ENCODE peak calls at places on chromosomes 13 and 19, in ten cellular contexts. C is stimulated activated CD4-positive, alpha-beta T cell treated with anti-CD3 and anti-CD28 coated beads, Interleukin-2, amount 100 ng/mL, for 24 hours; X is CMK; P is RPMI8226; T is NCI-H1105; N is ureter; S is activated T-cell treated with anti-CD3 and anti-CD28 coated beads, Interleukin-2, amount 50 U/mL, for 72 hours; M is activated CD8-positive, alpha-beta memory T cell treated with anti-CD3 and anti-CD28 coated beads for 48 hours; Z is retinal pigment epithelial cell; L is glutamatergic neuron. J is an unnamed sample.

GRCh38 chr19:9431475-9431874 is 3.9 kb downstream of the ZNF266 start:
- DNase-seq in C (peak), X (peak), P (peak), T (no peak), N (no peak), S (peak), M (peak), Z (no peak), L (peak), J (peak)

GRCh38 chr19:28403698-28404099 is 809.3 kb downstream of the UQCRFS1 start:
- DNase-seq in C (no peak), X (no peak), P (no peak), T (no peak), N (no peak), S (no peak), M (no peak), Z (no peak), L (no peak), J (no peak)

GRCh38 chr13:44219808-44220544 is 153.6 kb upstream of the SERP2 start:
- DNase-seq in C (no peak), X (no peak), P (no peak), T (no peak), N (no peak), S (no peak), M (no peak), Z (no peak), L (no peak), J (no peak)

GRCh38 chr19:48926909-48927308 is 6.6 kb upstream of the DHDH start:
- DNase-seq in C (no peak), X (no peak), P (peak), T (no peak), N (peak), S (peak), M (no peak), Z (peak), L (no peak), J (peak)

GRCh38 chr19:33385956-33386355 is 12.4 kb downstream of the CEBPG start:
- DNase-seq in C (no peak), X (no peak), P (no peak), T (peak), N (no peak), S (no peak), M (no peak), Z (no peak), L (no peak), J (no peak)

GRCh38 chr19:29119582-29119981 is 93.4 kb downstream of the UQCRFS1 start:
- DNase-seq in C (no peak), X (no peak), P (no peak), T (no peak), N (no peak), S (no peak), M (no peak), Z (no peak), L (peak), J (no peak)

GRCh38 chr13:25085125-25085742 is 10.7 kb upstream of the PABPC3 start:
- DNase-seq in C (no peak), X (no peak), P (peak), T (no peak), N (no peak), S (peak), M (no peak), Z (peak), L (peak), J (no peak)

GRCh38 chr13:29548722-29549446 is 46.6 kb downstream of the SLC7A1 start:
- DNase-seq in C (no peak), X (peak), P (no peak), T (no peak), N (no peak), S (no peak), M (no peak), Z (peak), L (no peak), J (no peak)

GRCh38 chr19:17616961-17617806 is 61.7 kb downstream of the COLGALT1 start:
- DNase-seq in C (no peak), X (no peak), P (peak), T (no peak), N (no peak), S (peak), M (no peak), Z (no peak), L (peak), J (peak)

GRCh38 chr19:56750658-56751057 is 79.1 kb upstream of the ZNF835 start:
- DNase-seq in C (no peak), X (no peak), P (no peak), T (no peak), N (no peak), S (no peak), M (no peak), Z (no peak), L (no peak), J (no peak)

GRCh38 chr13:100694722-100695644 is 20.4 kb upstream of the TMTC4 start:
- DNase-seq in C (no peak), X (no peak), P (peak), T (no peak), N (no peak), S (no peak), M (no peak), Z (no peak), L (peak), J (no peak)

GRCh38 chr13:87356314-87356713 is 314.9 kb upstream of the SLITRK5 start:
- DNase-seq in C (no peak), X (no peak), P (peak), T (peak), N (no peak), S (no peak), M (no peak), Z (no peak), L (no peak), J (no peak)

GRCh38 chr19:47890865-47891621 is 4.9 kb upstream of the SULT2A1 start:
- DNase-seq in C (no peak), X (no peak), P (no peak), T (no peak), N (no peak), S (no peak), M (no peak), Z (no peak), L (no peak), J (no peak)

GRCh38 chr13:48571121-48571901 is 38.4 kb upstream of the RCBTB2 start:
- DNase-seq in C (no peak), X (no peak), P (peak), T (no peak), N (no peak), S (no peak), M (no peak), Z (no peak), L (no peak), J (no peak)

GRCh38 chr13:40271511-40271910 is 394.9 kb downstream of the FOXO1 start:
- DNase-seq in C (no peak), X (peak), P (no peak), T (no peak), N (no peak), S (no peak), M (no peak), Z (no peak), L (no peak), J (no peak)

GRCh38 chr19:40304306-40304705 is 19.2 kb upstream of the AKT2 start:
- DNase-seq in C (no peak), X (no peak), P (no peak), T (no peak), N (no peak), S (no peak), M (no peak), Z (no peak), L (no peak), J (no peak)

GRCh38 chr19:16588089-16588823 is 16.0 kb upstream of the SLC35E1 start:
- DNase-seq in C (peak), X (no peak), P (peak), T (no peak), N (no peak), S (peak), M (no peak), Z (no peak), L (no peak), J (no peak)

GRCh38 chr13:33279898-33280549 is 5.5 kb downstream of the STARD13 start:
- DNase-seq in C (no peak), X (no peak), P (no peak), T (no peak), N (no peak), S (no peak), M (no peak), Z (no peak), L (no peak), J (peak)

GRCh38 chr13:83780201-83780600 is 102.1 kb downstream of the SLITRK1 start:
- DNase-seq in C (no peak), X (peak), P (peak), T (no peak), N (no peak), S (no peak), M (no peak), Z (no peak), L (no peak), J (peak)

GRCh38 chr13:73465629-73465974 is 406.8 kb downstream of the KLF5 start:
- DNase-seq in C (no peak), X (peak), P (no peak), T (no peak), N (no peak), S (no peak), M (no peak), Z (no peak), L (no peak), J (peak)

GRCh38 chr19:41940443-41941409 is 12.5 kb upstream of the ERFL start:
- DNase-seq in C (no peak), X (no peak), P (no peak), T (no peak), N (no peak), S (no peak), M (no peak), Z (no peak), L (no peak), J (no peak)

GRCh38 chr13:57128909-57129308 is 11.8 kb upstream of the PRR20A start:
- DNase-seq in C (no peak), X (no peak), P (peak), T (no peak), N (no peak), S (no peak), M (no peak), Z (no peak), L (no peak), J (no peak)

GRCh38 chr19:27684293-27684692 is 1528.7 kb downstream of the UQCRFS1 start:
- DNase-seq in C (no peak), X (no peak), P (no peak), T (no peak), N (no peak), S (no peak), M (no peak), Z (no peak), L (no peak), J (no peak)

GRCh38 chr19:41095703-41096102 is 7.5 kb downstream of the CYP2A13 start:
- DNase-seq in C (no peak), X (no peak), P (no peak), T (no peak), N (no peak), S (no peak), M (no peak), Z (no peak), L (no peak), J (no peak)